ENCODE peak calls at places on chromosome 22, in four cellular contexts. One of them, this sample, is unnamed.

GRCh38 chr22:29311468-29312217 is 3.9 kb downstream of the RASL10A start:
- DNase-seq in RWPE1: no peak
- DNase-seq in PC-3: no peak
- DNase-seq in HFFc6: no peak
- DNase-seq in this sample: no peak

GRCh38 chr22:18070556-18071306 is 7.1 kb upstream of the PEX26 start:
- DNase-seq in HFFc6: no peak
- DNase-seq in RWPE1: peak; percentile 63
- DNase-seq in PC-3: peak; percentile 46
- DNase-seq in this sample: no peak

GRCh38 chr22:29702931-29703594 is 16.7 kb upstream of the CABP7 start:
- DNase-seq in PC-3: no peak
- DNase-seq in RWPE1: no peak
- DNase-seq in HFFc6: no peak
- DNase-seq in this sample: no peak

GRCh38 chr22:27474711-27475547 is 326.6 kb downstream of the MN1 start:
- DNase-seq in PC-3: peak; percentile 97
- DNase-seq in RWPE1: peak; percentile 94
- DNase-seq in HFFc6: peak; percentile 91
- DNase-seq in this sample: peak; percentile 98

GRCh38 chr22:39021552-39022250 is 774 bp downstream of the APOBEC3D start:
- DNase-seq in RWPE1: no peak
- DNase-seq in PC-3: no peak
- DNase-seq in HFFc6: no peak
- DNase-seq in this sample: no peak

GRCh38 chr22:30235687-30236170 is 10.8 kb downstream of the LIF start:
- DNase-seq in PC-3: peak; percentile 91
- DNase-seq in HFFc6: peak; percentile 44
- DNase-seq in RWPE1: peak; percentile 63
- DNase-seq in this sample: peak; percentile 99

GRCh38 chr22:49702068-49702397 is 125.6 kb downstream of the BRD1 start:
- DNase-seq in HFFc6: no peak
- DNase-seq in PC-3: no peak
- DNase-seq in RWPE1: no peak
- DNase-seq in this sample: no peak

GRCh38 chr22:42683599-42684283 is 34.5 kb upstream of the CYB5R3 start:
- DNase-seq in RWPE1: no peak
- DNase-seq in HFFc6: no peak
- DNase-seq in PC-3: no peak
- DNase-seq in this sample: no peak

GRCh38 chr22:19734163-19734562 is 10.8 kb downstream of the GP1BB start:
- DNase-seq in RWPE1: no peak
- DNase-seq in PC-3: no peak
- DNase-seq in HFFc6: no peak
- DNase-seq in this sample: no peak

GRCh38 chr22:44931077-44931540 is 78.7 kb downstream of the PHF21B start:
- DNase-seq in PC-3: no peak
- DNase-seq in HFFc6: peak; percentile 2
- DNase-seq in RWPE1: no peak
- DNase-seq in this sample: peak; percentile 5

GRCh38 chr22:20418211-20418788 is 19.3 kb downstream of the SCARF2 start:
- DNase-seq in RWPE1: peak; percentile 66
- DNase-seq in HFFc6: peak; percentile 81
- DNase-seq in PC-3: peak; percentile 71
- DNase-seq in this sample: peak; percentile 46

GRCh38 chr22:47215851-47216250 is 453.4 kb downstream of the TBC1D22A start:
- DNase-seq in PC-3: no peak
- DNase-seq in HFFc6: no peak
- DNase-seq in RWPE1: no peak
- DNase-seq in this sample: no peak

GRCh38 chr22:46752286-46752685 is 10.2 kb upstream of the TBC1D22A start:
- DNase-seq in RWPE1: no peak
- DNase-seq in HFFc6: no peak
- DNase-seq in PC-3: no peak
- DNase-seq in this sample: no peak

GRCh38 chr22:29751139-29751538 is 15.7 kb downstream of the ZMAT5 start:
- DNase-seq in HFFc6: no peak
- DNase-seq in PC-3: no peak
- DNase-seq in RWPE1: no peak
- DNase-seq in this sample: no peak

GRCh38 chr22:49788492-49788891 is 39.2 kb downstream of the BRD1 start:
- DNase-seq in RWPE1: no peak
- DNase-seq in PC-3: no peak
- DNase-seq in HFFc6: peak; percentile 17
- DNase-seq in this sample: no peak

GRCh38 chr22:24994070-24994763 is 41.7 kb downstream of the KIAA1671 start:
- DNase-seq in HFFc6: peak; percentile 53
- DNase-seq in RWPE1: peak; percentile 84
- DNase-seq in PC-3: peak; percentile 70
- DNase-seq in this sample: no peak

GRCh38 chr22:18024276-18024939 is at the start of gene MICAL3:
- DNase-seq in HFFc6: peak; percentile 40
- DNase-seq in RWPE1: peak; percentile 52
- DNase-seq in PC-3: peak; percentile 74
- DNase-seq in this sample: peak; percentile 25

GRCh38 chr22:37632174-37633081 is 7.0 kb upstream of the SH3BP1 start:
- DNase-seq in RWPE1: no peak
- DNase-seq in PC-3: no peak
- DNase-seq in HFFc6: no peak
- DNase-seq in this sample: no peak

GRCh38 chr22:29994941-29995340 is 85.3 kb upstream of the HORMAD2 start:
- DNase-seq in PC-3: peak; percentile 26
- DNase-seq in HFFc6: no peak
- DNase-seq in RWPE1: no peak
- DNase-seq in this sample: no peak

GRCh38 chr22:19942071-19942885 is 660 bp upstream of the TXNRD2 start:
- DNase-seq in HFFc6: peak; percentile 66
- DNase-seq in PC-3: no peak
- DNase-seq in RWPE1: no peak
- DNase-seq in this sample: peak; percentile 25

GRCh38 chr22:29306830-29307657 is 594 bp downstream of the GAS2L1 start:
- DNase-seq in PC-3: peak; percentile 80
- DNase-seq in HFFc6: peak; percentile 43
- DNase-seq in RWPE1: peak; percentile 66
- DNase-seq in this sample: peak; percentile 31

GRCh38 chr22:40510965-40511364 is 125.6 kb downstream of the MRTFA start:
- DNase-seq in PC-3: no peak
- DNase-seq in HFFc6: no peak
- DNase-seq in RWPE1: no peak
- DNase-seq in this sample: no peak

GRCh38 chr22:30262917-30263741 is 3.5 kb downstream of the OSM start:
- DNase-seq in HFFc6: peak; percentile 22
- DNase-seq in PC-3: peak; percentile 72
- DNase-seq in RWPE1: peak; percentile 50
- DNase-seq in this sample: peak; percentile 26

This sample was measured in kidney glomerular epithelial cell.